ENCODE peak calls at places on chromosomes 12 and 14, in nine cellular contexts. U is cardiac muscle cell; O is AG10803; I is bronchial epithelial cell; Q is suprapubic skin; N is esophagus squamous epithelium; R is HFF-Myc; H is lower lobe of right lung; X is CD4-positive, alpha-beta T cell. M is an unnamed sample.

GRCh38 chr12:130849561-130850417 is 10.7 kb upstream of the STX2 start:
- DNase-seq in Q (no peak), O (peak), U (no peak), X (no peak), H (no peak), N (no peak), R (no peak), I (peak), M (no peak)

GRCh38 chr14:34912182-34912581 is 37.0 kb upstream of the BAZ1A start:
- DNase-seq in O (no peak), I (no peak), Q (no peak), H (no peak), X (no peak), U (no peak), R (no peak), N (no peak), M (no peak)

GRCh38 chr12:24905431-24905830 is 43.5 kb downstream of the BCAT1 start:
- DNase-seq in O (peak), Q (no peak), N (no peak), U (no peak), R (no peak), X (no peak), H (no peak), I (peak), M (no peak)

GRCh38 chr14:64788706-64789105 is 84.5 kb downstream of the PLEKHG3 start:
- DNase-seq in N (no peak), I (peak), U (no peak), Q (no peak), X (no peak), R (peak), H (no peak), O (peak), M (peak)

GRCh38 chr12:78403681-78404080 is 460.9 kb upstream of the SYT1 start:
- DNase-seq in R (no peak), N (no peak), H (no peak), U (no peak), Q (no peak), O (peak), X (no peak), I (no peak), M (no peak)

GRCh38 chr12:94951071-94951639 is 52.3 kb downstream of the NDUFA12 start:
- DNase-seq in R (no peak), I (no peak), Q (no peak), U (no peak), H (no peak), O (no peak), X (no peak), N (no peak), M (peak)

GRCh38 chr14:101364503-101365328 is 196.6 kb upstream of the DIO3 start:
- DNase-seq in O (no peak), X (no peak), H (no peak), N (no peak), I (no peak), Q (peak), U (no peak), R (no peak), M (no peak)

GRCh38 chr12:51224625-51225024 is 6.8 kb upstream of the POU6F1 start:
- DNase-seq in U (no peak), R (no peak), H (peak), I (no peak), N (no peak), O (no peak), X (no peak), Q (no peak), M (no peak)

GRCh38 chr12:107515446-107515958 is 170.1 kb upstream of the PWP1 start:
- DNase-seq in H (no peak), I (peak), R (peak), N (no peak), O (peak), U (no peak), X (no peak), Q (no peak), M (peak)

GRCh38 chr14:103057028-103057371 is 349 bp downstream of the CDC42BPB start:
- DNase-seq in R (no peak), Q (no peak), H (peak), X (no peak), I (no peak), N (no peak), U (no peak), O (peak), M (no peak)

GRCh38 chr12:52692253-52692652 is 11.1 kb downstream of the KRT77 start:
- DNase-seq in U (peak), O (no peak), X (no peak), N (no peak), R (no peak), I (no peak), H (no peak), Q (no peak), M (no peak)
- TF ChIP-seq CTCF in U (peak), O (peak), X (no peak), N (no peak), R (no peak), I (no peak), H (no peak), Q (no peak), M (peak)

GRCh38 chr12:105089817-105090216 is 5.6 kb upstream of the ALDH1L2 start:
- DNase-seq in Q (no peak), I (no peak), U (no peak), N (no peak), O (no peak), H (no peak), X (no peak), R (no peak), M (no peak)

GRCh38 chr12:105090361-105090760 is 6.1 kb upstream of the ALDH1L2 start:
- DNase-seq in H (no peak), U (no peak), O (no peak), Q (no peak), R (no peak), I (no peak), N (no peak), X (no peak), M (no peak)

GRCh38 chr12:105091495-105092206 is 7.4 kb upstream of the ALDH1L2 start:
- DNase-seq in U (no peak), H (no peak), I (no peak), X (no peak), Q (no peak), O (no peak), R (no peak), N (no peak), M (no peak)

GRCh38 chr12:105092336-105092735 is 8.1 kb upstream of the ALDH1L2 start:
- DNase-seq in O (no peak), R (no peak), U (no peak), X (no peak), Q (no peak), H (no peak), N (no peak), I (peak), M (no peak)
- TF ChIP-seq CTCF in O (no peak), R (no peak), U (no peak), X (no peak), Q (no peak), H (no peak), N (no peak), I (peak), M (no peak)

GRCh38 chr12:68391905-68392304 is 59.7 kb upstream of the MDM1 start:
- DNase-seq in N (no peak), H (no peak), X (no peak), Q (no peak), I (no peak), U (no peak), O (no peak), R (no peak), M (no peak)

GRCh38 chr12:68397566-68398158 is 65.5 kb upstream of the MDM1 start:
- DNase-seq in U (no peak), O (no peak), I (no peak), H (no peak), Q (no peak), R (no peak), X (no peak), N (no peak), M (no peak)

GRCh38 chr12:68393398-68393797 is 61.2 kb upstream of the MDM1 start:
- DNase-seq in U (no peak), O (no peak), Q (no peak), H (no peak), I (no peak), X (no peak), N (no peak), R (no peak), M (no peak)

GRCh38 chr12:68387338-68387737 is 55.2 kb upstream of the MDM1 start:
- DNase-seq in U (no peak), Q (no peak), N (no peak), H (no peak), X (no peak), O (no peak), I (no peak), R (no peak), M (no peak)

DNA sequence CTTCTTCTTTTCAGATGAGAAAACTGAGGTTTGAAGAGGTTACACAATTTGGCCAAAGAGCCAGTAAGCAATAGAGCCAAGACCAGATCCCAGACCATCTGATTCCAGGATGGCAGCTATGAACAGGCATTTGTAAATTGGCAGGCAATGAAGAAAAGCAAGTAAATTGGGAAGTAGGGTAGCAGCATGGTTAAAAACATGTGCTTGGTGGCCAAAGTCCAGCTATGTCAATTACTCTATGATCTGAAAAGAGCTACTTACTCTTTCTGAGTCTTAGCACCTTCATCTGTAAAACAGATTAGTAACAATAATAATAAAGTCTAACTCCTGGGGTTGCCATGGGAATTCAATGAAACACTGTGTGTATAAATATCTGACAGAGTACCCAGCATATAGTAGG is 60.2 kb upstream of the MDM1 start:
- DNase-seq in H (no peak), R (no peak), I (no peak), U (no peak), Q (no peak), O (no peak), N (no peak), X (no peak), M (no peak)
- TF ChIP-seq CTCF in H (no peak), R (no peak), I (no peak), U (no peak), Q (no peak), O (no peak), N (no peak), X (no peak), M (no peak)

GRCh38 chr14:93132472-93133065 is 16.8 kb upstream of the ITPK1 start:
- DNase-seq in O (peak), H (no peak), I (no peak), U (peak), N (no peak), X (no peak), R (no peak), Q (no peak), M (no peak)
- TF ChIP-seq CTCF in O (peak), H (peak), I (peak), U (peak), N (no peak), X (peak), R (peak), Q (no peak), M (peak)

GRCh38 chr12:44362947-44363346 is 513.2 kb downstream of the NELL2 start:
- DNase-seq in N (no peak), I (no peak), Q (no peak), X (no peak), O (no peak), H (no peak), U (no peak), R (no peak), M (no peak)
- TF ChIP-seq CTCF in N (no peak), I (no peak), Q (no peak), X (no peak), O (no peak), H (no peak), U (no peak), R (no peak), M (no peak)

GRCh38 chr12:73514672-73515071 is 1023.0 kb upstream of the ATXN7L3B start:
- DNase-seq in H (no peak), X (no peak), N (no peak), R (no peak), O (no peak), Q (no peak), I (no peak), U (no peak), M (no peak)
- TF ChIP-seq CTCF in H (no peak), X (no peak), N (no peak), R (no peak), O (no peak), Q (no peak), I (no peak), U (no peak), M (no peak)

DNA sequence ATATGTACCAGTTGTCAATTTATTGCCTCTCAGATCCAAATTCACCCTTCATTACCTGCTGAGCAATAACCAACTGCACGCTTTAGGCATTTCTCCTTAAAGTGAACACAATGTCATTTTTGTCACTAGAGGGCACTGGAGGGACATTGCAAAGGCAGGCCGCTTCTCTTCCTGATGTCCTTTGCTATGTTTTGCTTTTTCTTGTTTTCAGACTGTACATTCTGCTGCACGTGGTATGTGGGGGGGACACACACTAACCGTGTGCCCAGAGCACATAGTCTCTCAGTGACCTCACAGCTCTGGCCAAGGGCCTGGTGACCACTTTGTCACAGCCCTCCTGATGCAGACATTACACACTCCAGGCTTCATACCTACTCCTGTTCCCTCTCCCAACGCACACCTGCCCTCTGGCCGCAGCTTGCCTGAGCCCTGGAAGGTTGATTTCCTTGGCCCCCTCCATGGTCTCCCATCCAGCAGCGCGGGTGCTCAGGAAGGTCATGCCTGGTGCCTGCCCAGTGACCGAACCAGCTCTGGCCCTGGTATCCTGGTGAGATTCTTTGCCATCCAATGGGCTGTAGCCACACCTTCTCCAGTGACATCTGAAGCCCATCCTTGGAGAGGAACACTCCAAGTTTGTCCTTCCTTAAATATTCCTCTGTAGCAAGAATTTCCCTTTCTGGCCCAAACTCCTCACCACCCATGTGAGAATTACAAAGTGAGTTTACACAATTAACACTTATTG is 39.9 kb downstream of the MYO1H start:
- DNase-seq in H (no peak), O (peak), I (peak), R (peak), X (no peak), Q (no peak), U (peak), N (no peak), M (no peak)
- TF ChIP-seq CTCF in H (peak), O (peak), I (peak), R (peak), X (no peak), Q (no peak), U (peak), N (no peak), M (peak)

M was measured in retinal pigment epithelial cell.